ENCODE peak calls at places on chromosomes 2 and 18, in four cellular contexts. A is AG09319, X is EL, O is Karpas-422. W is an unnamed sample.
A peak's percentile ranks its signal among the peaks of the same experiment; 100 is the strongest.

GRCh38 chr18:23627964-23628363 is 34.7 kb downstream of the ANKRD29 start:
- DNase-seq in A (no peak), O (no peak), X (no peak), W (no peak)

GRCh38 chr2:68429311-68429826 is 37.7 kb downstream of the FBXO48 start:
- DNase-seq in X (peak; percentile 17), O (no peak), A (no peak), W (no peak)

GRCh38 chr18:74596959-74597661 is 560 bp upstream of the ZNF407 start:
- DNase-seq in X (peak; percentile 64), A (peak; percentile 42), O (peak; percentile 90), W (peak; percentile 68)

GRCh38 chr2:31606511-31606910 is 25.8 kb upstream of the SRD5A2 start:
- DNase-seq in A (no peak), O (no peak), X (peak; percentile 21), W (no peak)

GRCh38 chr2:60998628-60999545 is 18.6 kb upstream of the PEX13 start:
- DNase-seq in A (no peak), O (peak; percentile 92), X (peak; percentile 43), W (no peak)

GRCh38 chr18:23990474-23991410 is 23.8 kb upstream of the TTC39C start:
- DNase-seq in A (no peak), X (no peak), O (no peak), W (no peak)

GRCh38 chr2:48532824-48533223 is 2.9 kb downstream of the STON1 start:
- DNase-seq in O (no peak), X (no peak), A (no peak), W (no peak)

GRCh38 chr2:226683196-226683595 is 116.4 kb downstream of the IRS1 start:
- DNase-seq in O (no peak), X (no peak), A (no peak), W (no peak)

GRCh38 chr2:216260629-216261028 is 111.7 kb downstream of the MARCHF4 start:
- DNase-seq in X (no peak), O (no peak), A (no peak), W (no peak)

GRCh38 chr18:46199515-46200147 is 95.4 kb downstream of the HAUS1 start:
- DNase-seq in O (no peak), X (peak; percentile 58), A (peak; percentile 25), W (no peak)

GRCh38 chr2:197011777-197012641 is 85.5 kb upstream of the PGAP1 start:
- DNase-seq in A (no peak), X (peak; percentile 50), O (peak; percentile 77), W (peak; percentile 9)